ENCODE peak calls at places on chromosomes 6 and 20, in nine cellular contexts. M is left ventricle myocardium inferior, J is GM20000, E is NB4, R is psoas muscle, W is activated B cell treated with CpG ODN at 0.5 μM for 24 hours, Q is epithelial cell of proximal tubule, Z is fibroblast of mammary gland, L is nephron progenitor cell. N is an unnamed sample.

GRCh38 chr20:20734475-20734948 is 22.1 kb upstream of the RALGAPA2 start:
- DNase-seq in M (no peak), J (no peak), E (peak), R (no peak), W (no peak), Q (no peak), Z (no peak), L (no peak), N (no peak)

GRCh38 chr20:40892642-40893041 is 136.0 kb upstream of the TOP1 start:
- DNase-seq in M (no peak), J (no peak), E (no peak), R (no peak), W (no peak), Q (no peak), Z (no peak), L (no peak), N (no peak)

GRCh38 chr6:17385660-17386059 is 7.7 kb upstream of the CAP2 start:
- DNase-seq in M (no peak), J (no peak), E (no peak), R (no peak), W (no peak), Q (no peak), Z (peak), L (no peak), N (no peak)

GRCh38 chr20:60900581-60900980 is 351.5 kb upstream of the CDH4 start:
- DNase-seq in M (no peak), J (no peak), E (no peak), R (no peak), W (no peak), Q (no peak), Z (no peak), L (no peak), N (no peak)

GRCh38 chr20:64146936-64147451 is 17.3 kb upstream of the MYT1 start:
- DNase-seq in M (no peak), J (no peak), E (no peak), R (no peak), W (no peak), Q (no peak), Z (no peak), L (no peak), N (no peak)

GRCh38 chr6:89986650-89987074 is 92.4 kb downstream of the GJA10 start:
- DNase-seq in M (no peak), J (no peak), E (no peak), R (no peak), W (no peak), Q (peak), Z (peak), L (no peak), N (peak)

GRCh38 chr6:6788394-6789020 is 200.0 kb downstream of the LY86 start:
- DNase-seq in M (no peak), J (peak), E (peak), R (no peak), W (no peak), Q (no peak), Z (peak), L (no peak), N (no peak)

GRCh38 chr6:160952633-160953281 is 38.8 kb upstream of the MAP3K4 start:
- DNase-seq in M (no peak), J (no peak), E (no peak), R (no peak), W (no peak), Q (no peak), Z (peak), L (no peak), N (no peak)

GRCh38 chr6:118787746-118788419 is 106.1 kb upstream of the ASF1A start:
- DNase-seq in M (no peak), J (no peak), E (no peak), R (no peak), W (no peak), Q (no peak), Z (peak), L (no peak), N (no peak)

GRCh38 chr20:41177636-41178035 is 40.3 kb downstream of the PLCG1 start:
- DNase-seq in M (no peak), J (no peak), E (no peak), R (peak), W (peak), Q (peak), Z (peak), L (no peak), N (peak)

GRCh38 chr20:29873946-29874345 is 1383.5 kb upstream of the DEFB115 start:
- DNase-seq in M (peak), J (peak), E (peak), R (peak), W (no peak), Q (no peak), Z (peak), L (peak), N (peak)

GRCh38 chr6:149513915-149514314 is 29.1 kb upstream of the ZC3H12D start:
- DNase-seq in M (no peak), J (no peak), E (peak), R (no peak), W (no peak), Q (no peak), Z (no peak), L (no peak), N (peak)

GRCh38 chr6:166760288-166760687 is 133.2 kb upstream of the RPS6KA2 start:
- DNase-seq in M (no peak), J (no peak), E (no peak), R (no peak), W (no peak), Q (no peak), Z (no peak), L (no peak), N (no peak)

DNA sequence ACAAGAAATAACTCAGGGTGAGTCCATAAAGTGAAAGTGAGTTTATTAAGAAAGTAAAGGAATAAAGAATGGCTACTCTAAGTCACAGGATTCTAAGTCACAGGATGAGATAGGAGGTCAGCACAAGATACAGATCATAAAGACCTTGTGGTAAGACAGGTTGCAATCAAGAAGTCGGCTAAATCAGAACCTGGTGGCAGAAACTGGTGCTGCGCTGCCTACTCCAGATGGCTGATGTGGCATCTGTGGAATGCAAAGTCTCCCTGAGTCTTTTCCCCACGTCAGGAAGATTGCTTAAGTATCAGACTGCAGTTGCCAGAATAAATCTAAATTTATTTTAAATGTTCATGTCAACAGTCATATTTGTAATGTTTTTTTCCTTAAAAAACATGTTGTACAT is 10.7 kb upstream of the KCNK15 start:
- DNase-seq in M (no peak), J (no peak), E (no peak), R (no peak), W (no peak), Q (no peak), Z (peak), L (no peak), N (no peak)
- TF ChIP-seq CTCF in M (no peak), J (no peak), E (no peak), R (no peak), W (no peak), Q (peak), Z (no peak), L (peak), N (no peak)

DNA sequence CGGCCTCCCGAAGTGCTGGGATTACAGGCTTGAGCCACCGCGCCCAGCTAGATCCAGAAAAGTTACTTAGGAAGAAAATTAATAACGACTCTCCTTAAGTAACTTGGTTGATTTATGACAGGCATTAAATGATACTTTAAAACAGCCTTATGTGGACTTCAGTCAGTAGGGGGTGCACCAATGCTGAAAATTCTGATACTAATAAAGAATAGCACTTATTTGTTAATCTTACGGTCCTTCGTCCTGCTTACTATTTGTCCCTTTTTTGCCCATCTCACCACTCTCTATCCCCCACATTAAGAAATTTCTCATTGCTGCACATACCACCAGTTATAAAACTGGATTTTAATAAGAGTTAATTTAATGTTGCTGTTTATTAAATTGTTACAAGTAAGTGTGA is 12.7 kb upstream of the PRELID3B start:
- DNase-seq in M (no peak), J (no peak), E (peak), R (no peak), W (no peak), Q (no peak), Z (peak), L (no peak), N (no peak)
- TF ChIP-seq CTCF in M (peak), J (no peak), E (peak), R (peak), W (no peak), Q (peak), Z (peak), L (no peak), N (peak)

GRCh38 chr6:84685983-84686584 is 78.3 kb downstream of the TBX18 start:
- DNase-seq in M (no peak), J (no peak), E (peak), R (no peak), W (no peak), Q (no peak), Z (peak), L (no peak), N (no peak)
- TF ChIP-seq CTCF in M (peak), J (peak), E (peak), R (peak), W (no peak), Q (peak), Z (peak), L (peak), N (peak)

GRCh38 chr6:139230421-139230840 is 61.4 kb downstream of the TXLNB start:
- DNase-seq in M (no peak), J (no peak), E (peak), R (no peak), W (no peak), Q (no peak), Z (peak), L (no peak), N (peak)
- TF ChIP-seq CTCF in M (peak), J (no peak), E (no peak), R (no peak), W (no peak), Q (peak), Z (peak), L (no peak), N (peak)

GRCh38 chr6:68640506-68640875 is 5.4 kb downstream of the ADGRB3 start:
- DNase-seq in M (no peak), J (no peak), E (no peak), R (no peak), W (no peak), Q (no peak), Z (no peak), L (no peak), N (no peak)

GRCh38 chr6:68641172-68641571 is 6.1 kb downstream of the ADGRB3 start:
- DNase-seq in M (no peak), J (no peak), E (no peak), R (no peak), W (no peak), Q (no peak), Z (no peak), L (no peak), N (no peak)

GRCh38 chr6:68638225-68638900 is 3.3 kb downstream of the ADGRB3 start:
- DNase-seq in M (peak), J (peak), E (peak), R (no peak), W (no peak), Q (no peak), Z (peak), L (peak), N (peak)

GRCh38 chr6:68639211-68639610 is 4.1 kb downstream of the ADGRB3 start:
- DNase-seq in M (no peak), J (no peak), E (no peak), R (no peak), W (no peak), Q (no peak), Z (no peak), L (no peak), N (no peak)

GRCh38 chr6:68639826-68640505 is 4.9 kb downstream of the ADGRB3 start:
- DNase-seq in M (no peak), J (no peak), E (no peak), R (no peak), W (no peak), Q (no peak), Z (no peak), L (no peak), N (no peak)
- TF ChIP-seq CTCF in M (no peak), J (no peak), E (no peak), R (no peak), W (no peak), Q (no peak), Z (no peak), L (no peak), N (no peak)

DNA sequence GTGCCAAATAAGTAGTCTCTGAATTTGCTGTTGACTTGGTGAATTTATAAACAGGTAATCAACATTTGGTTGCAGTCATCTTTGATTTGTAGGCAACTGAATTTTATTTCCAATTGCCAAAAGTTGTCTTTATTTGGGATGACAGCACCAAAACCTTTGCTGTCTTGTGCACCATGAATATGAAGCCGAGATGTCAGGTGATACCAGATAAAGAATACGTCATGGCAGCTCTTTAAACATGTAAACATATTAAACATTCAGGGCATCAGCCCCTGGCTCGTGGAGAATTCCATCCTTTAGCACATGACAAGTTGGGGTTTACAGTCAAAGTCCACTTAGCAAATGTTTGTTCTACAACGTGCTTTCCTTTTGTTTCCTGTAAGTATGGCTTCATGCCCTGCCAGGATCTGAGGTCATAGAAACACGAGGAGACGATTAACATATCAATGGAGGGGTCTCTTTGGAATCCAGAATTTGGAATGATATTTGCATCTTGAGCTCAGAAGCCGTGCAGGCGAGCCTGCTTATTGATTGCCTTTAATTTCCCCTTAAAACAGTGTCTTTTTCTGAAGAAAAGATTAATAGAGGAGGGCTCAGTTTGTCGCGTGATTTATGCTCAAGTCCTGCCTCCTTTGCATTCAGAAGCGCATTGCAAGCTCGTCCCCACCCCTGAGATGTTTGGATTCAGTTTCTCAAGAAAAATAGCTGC is 170.2 kb upstream of the ZNF217 start:
- DNase-seq in M (no peak), J (no peak), E (no peak), R (no peak), W (no peak), Q (peak), Z (peak), L (no peak), N (peak)
- TF ChIP-seq CTCF in M (no peak), J (no peak), E (no peak), R (no peak), W (no peak), Q (no peak), Z (no peak), L (no peak), N (no peak)

GRCh38 chr20:47464380-47465101 is 37.1 kb upstream of the NCOA3 start:
- DNase-seq in M (peak), J (no peak), E (no peak), R (peak), W (no peak), Q (peak), Z (peak), L (no peak), N (peak)
- TF ChIP-seq CTCF in M (peak), J (no peak), E (no peak), R (peak), W (no peak), Q (peak), Z (peak), L (no peak), N (peak)

GRCh38 chr20:17587148-17587547 is 17.3 kb downstream of the DSTN start:
- DNase-seq in M (no peak), J (no peak), E (no peak), R (no peak), W (no peak), Q (no peak), Z (no peak), L (no peak), N (no peak)
- TF ChIP-seq CTCF in M (no peak), J (no peak), E (no peak), R (no peak), W (no peak), Q (no peak), Z (no peak), L (no peak), N (no peak)

N was measured in astrocyte of the spinal cord.